ENCODE peak calls at places on chromosomes 6 and 20, in six cellular contexts. C is Panc1, M is mammary epithelial cell, E is fibroblast of lung, B is right atrium auricular region, Z is psoas muscle. F is an unnamed sample. For H3K27me3, the result is how much of the 10 kb centered on the place peaks cover.

GRCh38 chr6:142728910-142729481 is 216.0 kb downstream of the HIVEP2 start:
- DNase-seq in C (no peak), M (no peak), E (peak), B (no peak), Z (no peak), F (no peak)

GRCh38 chr6:144087789-144088426 is 7.5 kb downstream of the SF3B5 start:
- DNase-seq in C (no peak), M (no peak), E (no peak), B (no peak), Z (no peak), F (no peak)

GRCh38 chr20:38084425-38084951 is 50.9 kb downstream of the RPRD1B start:
- DNase-seq in C (no peak), M (no peak), E (peak), B (no peak), Z (no peak), F (no peak)

GRCh38 chr20:63343460-63344150 is 17.5 kb downstream of the CHRNA4 start:
- DNase-seq in C (no peak), M (no peak), E (no peak), B (no peak), Z (no peak), F (no peak)

GRCh38 chr6:30265166-30265565 is 52.0 kb upstream of the TRIM26 start:
- DNase-seq in C (no peak), M (no peak), E (peak), B (no peak), Z (no peak), F (no peak)

GRCh38 chr6:14231071-14231483 is 113.5 kb downstream of the CD83 start:
- DNase-seq in C (no peak), M (no peak), E (no peak), B (no peak), Z (no peak), F (no peak)

GRCh38 chr20:59748555-59749292 is 144.4 kb downstream of the PHACTR3 start:
- DNase-seq in C (no peak), M (no peak), E (peak), B (no peak), Z (no peak), F (no peak)

GRCh38 chr6:123042412-123042811 is 46.4 kb downstream of the CLVS2 start:
- DNase-seq in C (no peak), M (no peak), E (no peak), B (no peak), Z (no peak), F (no peak)

GRCh38 chr6:166751051-166751595 is 124.1 kb upstream of the RPS6KA2 start:
- DNase-seq in C (no peak), M (no peak), E (peak), B (no peak), Z (no peak), F (peak)

GRCh38 chr6:129920103-129920798 is 59.1 kb upstream of the TMEM244 start:
- DNase-seq in C (peak), M (no peak), E (peak), B (no peak), Z (no peak), F (no peak)

GRCh38 chr6:70415660-70416059 is 2.4 kb downstream of the FAM135A start:
- DNase-seq in C (no peak), M (peak), E (peak), B (no peak), Z (no peak), F (no peak)

GRCh38 chr20:6185268-6185667 is 62.4 kb upstream of the FERMT1 start:
- DNase-seq in C (no peak), M (no peak), E (no peak), B (no peak), Z (no peak), F (no peak)

GRCh38 chr6:79810153-79810806 is 137.1 kb downstream of the ELOVL4 start:
- DNase-seq in C (no peak), M (no peak), E (no peak), B (no peak), Z (no peak), F (no peak)

GRCh38 chr20:32415494-32415893 is 57.4 kb downstream of the ASXL1 start:
- DNase-seq in C (no peak), M (no peak), E (no peak), B (no peak), Z (no peak), F (no peak)

GRCh38 chr20:9409981-9410380 is 104.4 kb upstream of the LAMP5 start:
- DNase-seq in C (no peak), M (peak), E (peak), B (no peak), Z (no peak), F (no peak)

GRCh38 chr6:110341671-110342304 is 16.4 kb downstream of the METTL24 start:
- DNase-seq in C (no peak), M (no peak), E (no peak), B (no peak), Z (no peak), F (no peak)

GRCh38 chr6:133474516-133474915 is 233.4 kb downstream of the EYA4 start:
- DNase-seq in C (no peak), M (no peak), E (no peak), B (no peak), Z (no peak), F (no peak)

GRCh38 chr6:73231986-73232391 is 6.7 kb upstream of the KHDC1L start:
- DNase-seq in C (no peak), M (no peak), E (peak), B (peak), Z (no peak), F (no peak)

GRCh38 chr6:119720160-119720559 is 370.6 kb upstream of the MAN1A1 start:
- DNase-seq in C (no peak), M (no peak), E (no peak), B (no peak), Z (no peak), F (no peak)

GRCh38 chr6:166929534-166930189 is 26.7 kb downstream of the RNASET2 start:
- DNase-seq in C (no peak), M (no peak), E (no peak), B (no peak), Z (no peak), F (no peak)

GRCh38 chr20:8255945-8256632 is 124.0 kb downstream of the PLCB1 start:
- DNase-seq in C (no peak), M (peak), E (peak), B (no peak), Z (no peak), F (no peak)

GRCh38 chr6:17725083-17725482 is 18.4 kb upstream of the NUP153 start:
- DNase-seq in C (no peak), M (no peak), E (peak), B (peak), Z (no peak), F (no peak)

GRCh38 chr20:62587757-62588402 is 54.4 kb upstream of the SLCO4A1 start:
- DNase-seq in C (no peak), M (no peak), E (peak), B (no peak), Z (no peak), F (no peak)

GRCh38 chr6:71287926-71288227 is 734 bp upstream of the OGFRL1 start:
- DNase-seq in C (no peak), M (no peak), E (no peak), B (no peak), Z (no peak), F (no peak)

DNA sequence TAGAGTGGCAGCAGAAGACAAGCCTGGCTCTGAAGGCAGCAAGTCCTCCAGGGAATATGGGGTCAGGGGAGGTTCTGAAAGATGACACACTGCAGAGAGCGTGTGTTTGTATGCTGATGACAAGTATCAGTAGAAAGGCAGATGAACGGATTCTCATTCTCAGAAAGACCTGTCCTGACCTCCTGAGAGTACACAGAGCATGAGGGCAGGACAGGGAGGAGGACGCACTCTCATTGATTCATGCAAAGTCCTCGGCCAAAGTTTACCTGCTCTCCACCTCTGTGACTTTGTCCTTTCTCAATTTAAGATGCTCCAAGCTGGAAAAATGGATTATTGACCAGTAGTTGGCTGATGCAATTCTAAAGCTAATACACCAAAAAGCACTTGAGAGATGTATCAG is 156.7 kb downstream of the LPA start:
- DNase-seq in C (no peak), M (no peak), E (no peak), B (no peak), Z (no peak), F (no peak)
- H3K27me3 ChIP-seq in C (under half), M (under half), E (under half), B (under half), Z (under half), F (under half)

GRCh38 chr6:150783818-150784217 is 81.7 kb upstream of the MTHFD1L start:
- DNase-seq in C (no peak), M (no peak), E (no peak), B (no peak), Z (no peak), F (no peak)
- TF ChIP-seq CTCF in C (no peak), M (no peak), E (no peak), B (no peak), Z (no peak), F (no peak)

DNA sequence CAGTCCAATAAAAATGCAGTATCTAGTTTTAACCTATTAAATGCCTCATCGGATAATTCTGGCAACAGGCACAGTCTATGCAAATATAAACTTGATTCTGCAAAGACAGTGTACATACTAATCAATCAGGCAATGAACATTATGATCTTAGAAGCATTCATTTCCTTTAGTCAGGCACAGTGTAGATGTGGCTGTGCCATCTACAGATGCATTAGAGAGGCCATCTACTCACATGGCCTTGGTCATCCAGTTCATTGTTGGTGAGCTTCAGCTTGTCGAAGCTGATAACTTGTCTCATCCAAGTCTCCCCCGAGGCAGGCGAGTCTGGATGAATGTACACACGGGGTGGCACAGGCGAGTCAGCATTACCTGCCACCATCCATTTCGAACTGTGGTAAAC is 7.9 kb downstream of the TBX18 start:
- DNase-seq in C (no peak), M (no peak), E (no peak), B (no peak), Z (no peak), F (no peak)
- H3K27me3 ChIP-seq in C (under half), M (under half), E (under half), B (under half), Z (under half), F (under half)

DNA sequence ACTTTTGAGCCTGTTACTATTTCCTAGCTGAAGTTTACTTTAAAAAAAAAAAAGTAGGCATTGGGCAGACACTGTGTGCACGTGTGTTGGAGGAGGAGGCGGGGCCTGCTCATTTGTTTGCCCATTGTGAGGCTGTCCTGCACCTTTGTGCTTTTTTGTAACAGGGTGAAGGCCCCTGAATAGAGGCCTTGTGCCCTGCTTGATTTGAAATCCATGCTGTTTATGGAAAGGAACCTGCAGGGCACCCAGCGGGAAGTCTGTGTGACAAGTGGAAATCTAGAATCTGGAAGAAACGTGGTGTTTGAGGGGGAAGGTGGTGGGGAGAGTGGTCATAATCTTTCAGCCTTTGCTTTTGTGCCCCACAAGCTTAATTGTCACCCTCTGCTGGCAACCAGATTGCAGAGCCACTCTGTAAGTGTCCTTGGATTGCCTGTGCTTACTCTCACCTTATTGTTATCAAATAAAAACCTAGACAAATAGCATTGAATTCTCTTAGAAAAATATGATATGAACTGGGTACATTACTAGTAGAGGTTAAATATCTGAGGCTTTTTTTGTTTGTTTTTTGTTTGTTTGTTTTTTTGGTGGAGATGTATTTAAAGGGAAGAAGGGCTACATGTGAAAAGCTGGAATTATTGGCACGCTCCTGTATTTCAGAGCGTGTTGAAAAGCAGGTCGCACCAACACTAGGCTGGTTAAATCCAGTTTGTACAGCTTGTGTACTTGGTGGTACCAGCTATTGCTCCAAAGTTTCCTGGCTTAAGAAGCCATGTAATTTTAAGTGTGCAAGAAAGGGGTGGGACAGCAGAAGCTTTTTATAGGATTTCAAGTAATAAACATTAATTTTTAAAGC is 156.2 kb downstream of the ARID1B start:
- DNase-seq in C (no peak), M (no peak), E (no peak), B (no peak), Z (no peak), F (no peak)
- TF ChIP-seq CTCF in C (peak), M (no peak), E (no peak), B (no peak), Z (no peak), F (peak)

GRCh38 chr20:57583289-57584257 is 22.7 kb downstream of the PCK1 start:
- DNase-seq in C (no peak), M (no peak), E (no peak), B (no peak), Z (no peak), F (no peak)

GRCh38 chr20:57582029-57582378 is 21.1 kb downstream of the PCK1 start:
- DNase-seq in C (no peak), M (no peak), E (no peak), B (no peak), Z (no peak), F (no peak)

GRCh38 chr20:57581202-57582028 is 20.5 kb downstream of the PCK1 start:
- DNase-seq in C (no peak), M (no peak), E (no peak), B (no peak), Z (no peak), F (no peak)

GRCh38 chr20:57580478-57581201 is 19.7 kb downstream of the PCK1 start:
- DNase-seq in C (no peak), M (no peak), E (no peak), B (no peak), Z (no peak), F (no peak)

GRCh38 chr20:57582432-57583288 is 21.8 kb downstream of the PCK1 start:
- DNase-seq in C (no peak), M (no peak), E (peak), B (peak), Z (no peak), F (no peak)
- H3K27me3 ChIP-seq in C (under half), M (under half), E (under half), B (under half), Z (under half), F (under half)

GRCh38 chr6:88868559-88868860 is 94.9 kb downstream of the RNGTT start:
- DNase-seq in C (no peak), M (no peak), E (no peak), B (no peak), Z (no peak), F (no peak)

GRCh38 chr6:88871498-88871897 is 91.9 kb downstream of the RNGTT start:
- DNase-seq in C (no peak), M (no peak), E (no peak), B (no peak), Z (no peak), F (no peak)

GRCh38 chr6:88872962-88873361 is 90.5 kb downstream of the RNGTT start:
- DNase-seq in C (no peak), M (no peak), E (no peak), B (no peak), Z (no peak), F (no peak)

GRCh38 chr6:88869263-88870023 is 94.0 kb downstream of the RNGTT start:
- DNase-seq in C (no peak), M (no peak), E (peak), B (no peak), Z (no peak), F (no peak)

DNA sequence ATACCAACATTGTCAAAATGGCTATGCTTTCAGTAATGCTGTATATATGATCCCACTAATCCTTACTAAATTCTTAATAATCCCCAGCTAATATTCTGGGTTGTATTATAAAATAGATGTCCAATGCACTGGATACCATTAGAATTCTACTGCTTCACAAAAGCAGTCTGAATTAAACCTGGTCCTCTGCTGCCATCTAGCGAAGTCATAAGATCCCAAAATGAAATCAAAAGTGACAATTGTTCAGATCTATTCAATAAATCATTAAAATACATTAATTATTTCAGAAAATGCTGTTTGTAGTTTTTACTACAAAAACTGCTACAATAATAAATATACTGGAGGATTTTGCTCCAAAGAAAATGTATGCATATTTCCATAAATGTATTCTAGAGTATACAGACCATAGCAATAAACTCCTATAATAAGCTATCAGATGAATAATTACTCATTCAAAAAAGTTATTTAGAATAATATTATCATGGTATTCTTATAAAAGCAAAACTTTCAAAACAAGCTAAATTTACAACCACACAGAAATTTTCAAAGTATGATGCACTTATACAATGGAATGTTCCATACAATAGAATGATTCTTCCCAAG is 92.6 kb downstream of the RNGTT start:
- DNase-seq in C (no peak), M (peak), E (peak), B (no peak), Z (no peak), F (no peak)
- TF ChIP-seq CTCF in C (peak), M (peak), E (peak), B (peak), Z (peak), F (peak)

GRCh38 chr20:61441537-61441936 is 189.5 kb downstream of the CDH4 start:
- DNase-seq in C (no peak), M (no peak), E (no peak), B (no peak), Z (no peak), F (no peak)
- H3K27me3 ChIP-seq in C (under half), M (under half), E (under half), B (under half), Z (under half), F (under half)

GRCh38 chr6:33665957-33666356 is 44.8 kb downstream of the ITPR3 start:
- DNase-seq in C (no peak), M (no peak), E (no peak), B (no peak), Z (no peak), F (no peak)
- TF ChIP-seq CTCF in C (no peak), M (no peak), E (no peak), B (no peak), Z (no peak), F (no peak)

GRCh38 chr6:147503587-147503986 is 4.9 kb upstream of the SAMD5 start:
- DNase-seq in C (no peak), M (no peak), E (no peak), B (no peak), Z (no peak), F (no peak)
- H3K27me3 ChIP-seq in C (under half), M (under half), E (under half), B (under half), Z (under half), F (under half)

GRCh38 chr6:76697585-76697984 is 625.1 kb upstream of the IMPG1 start:
- DNase-seq in C (no peak), M (no peak), E (peak), B (no peak), Z (no peak), F (no peak)
- TF ChIP-seq CTCF in C (peak), M (peak), E (peak), B (no peak), Z (no peak), F (no peak)